ENCODE peak calls at places on chromosomes 4 and X, in four cellular contexts. W is tibial nerve, F is tibial artery, C is cardiac muscle cell. Y is an unnamed sample.
A peak's percentile ranks its signal among the peaks of the same experiment; 100 is the strongest.

GRCh38 chr4:94814237-94814636 is 56.5 kb downstream of the BMPR1B start:
- DNase-seq in W (no peak), F (no peak), C (no peak), Y (no peak)

GRCh38 chr4:2803624-2804448 is 11.0 kb downstream of the SH3BP2 start:
- DNase-seq in W (no peak), F (peak; percentile 54), C (no peak), Y (no peak)

GRCh38 chr4:11455201-11455835 is 26.6 kb upstream of the HS3ST1 start:
- DNase-seq in W (no peak), F (no peak), C (no peak), Y (no peak)

GRCh38 chrX:9948406-9948805 is 18.8 kb upstream of the CLDN34 start:
- DNase-seq in W (no peak), F (no peak), C (no peak), Y (no peak)

GRCh38 chrX:17744896-17745523 is 7.7 kb downstream of the SCML1 start:
- DNase-seq in W (no peak), F (no peak), C (peak; percentile 9), Y (no peak)

GRCh38 chr4:150573534-150573933 is 8.4 kb upstream of the MAB21L2 start:
- DNase-seq in W (no peak), F (no peak), C (peak; percentile 37), Y (no peak)

GRCh38 chr4:15479913-15480185 is 10.2 kb downstream of the CC2D2A start:
- DNase-seq in W (no peak), F (no peak), C (peak; percentile 51), Y (no peak)

GRCh38 chr4:13548984-13549546 is 4.8 kb upstream of the NKX3-2 start:
- DNase-seq in W (peak; percentile 79), F (peak; percentile 80), C (peak; percentile 87), Y (peak; percentile 67)

GRCh38 chrX:131778269-131779218 is 234.7 kb downstream of the OR13H1 start:
- DNase-seq in W (no peak), F (no peak), C (no peak), Y (no peak)

GRCh38 chr4:54359919-54360650 is 131.0 kb downstream of the PDGFRA start:
- DNase-seq in W (no peak), F (no peak), C (no peak), Y (no peak)

GRCh38 chr4:29970626-29971025 is 749.5 kb upstream of the PCDH7 start:
- DNase-seq in W (no peak), F (no peak), C (no peak), Y (no peak)

GRCh38 chrX:10795721-10796120 is 175.3 kb upstream of the MID1 start:
- DNase-seq in W (no peak), F (no peak), C (no peak), Y (no peak)

GRCh38 chr4:48367016-48367415 is 25.7 kb downstream of the SLAIN2 start:
- DNase-seq in W (no peak), F (no peak), C (no peak), Y (no peak)

GRCh38 chr4:13430834-13431568 is 53.1 kb downstream of the RAB28 start:
- DNase-seq in W (no peak), F (no peak), C (no peak), Y (no peak)

GRCh38 chr4:122762520-122762919 is 30.0 kb downstream of the BBS12 start:
- DNase-seq in W (no peak), F (no peak), C (no peak), Y (no peak)

GRCh38 chr4:111494471-111494870 is 650.8 kb upstream of the FAM241A start:
- DNase-seq in W (no peak), F (no peak), C (peak; percentile 58), Y (no peak)

GRCh38 chr4:15702941-15703403 is at the start of gene BST1:
- DNase-seq in W (peak; percentile 22), F (peak; percentile 71), C (peak; percentile 77), Y (peak; percentile 74)

GRCh38 chr4:168630445-168631187 is 133.8 kb downstream of the PALLD start:
- DNase-seq in W (no peak), F (no peak), C (peak; percentile 52), Y (no peak)

GRCh38 chr4:6031831-6032230 is 13.6 kb upstream of the C4orf50 start:
- DNase-seq in W (no peak), F (no peak), C (no peak), Y (no peak)

GRCh38 chr4:185534534-185534849 is 815 bp downstream of the PDLIM3 start:
- DNase-seq in W (no peak), F (no peak), C (no peak), Y (no peak)

GRCh38 chr4:53622739-53623151 is 31.5 kb upstream of the LNX1 start:
- DNase-seq in W (no peak), F (peak; percentile 35), C (peak; percentile 87), Y (no peak)

GRCh38 chr4:7089211-7089964 is 21.5 kb upstream of the GRPEL1 start:
- DNase-seq in W (no peak), F (no peak), C (no peak), Y (no peak)

GRCh38 chr4:54497947-54498346 is 159.8 kb upstream of the KIT start:
- DNase-seq in W (no peak), F (no peak), C (no peak), Y (no peak)

GRCh38 chr4:4323705-4324534 is 33.9 kb downstream of the ZBTB49 start:
- DNase-seq in W (no peak), F (no peak), C (peak; percentile 86), Y (no peak)

GRCh38 chrX:17860179-17860780 is 818 bp downstream of the RAI2 start:
- DNase-seq in W (no peak), F (no peak), C (no peak), Y (peak; percentile 27)

GRCh38 chr4:106529348-106530033 is 160.9 kb upstream of the GIMD1 start:
- DNase-seq in W (no peak), F (no peak), C (peak; percentile 9), Y (no peak)

GRCh38 chrX:1870421-1870820 is 255.6 kb downstream of the ASMT start:
- DNase-seq in W (no peak), F (no peak), C (no peak), Y (no peak)

GRCh38 chrX:145687707-145688106 is 129.9 kb upstream of the SLITRK2 start:
- DNase-seq in W (no peak), F (no peak), C (no peak), Y (no peak)

GRCh38 chrX:120499301-120500097 is 30.4 kb upstream of the LAMP2 start:
- DNase-seq in W (no peak), F (no peak), C (peak; percentile 74), Y (peak; percentile 11)

DNA sequence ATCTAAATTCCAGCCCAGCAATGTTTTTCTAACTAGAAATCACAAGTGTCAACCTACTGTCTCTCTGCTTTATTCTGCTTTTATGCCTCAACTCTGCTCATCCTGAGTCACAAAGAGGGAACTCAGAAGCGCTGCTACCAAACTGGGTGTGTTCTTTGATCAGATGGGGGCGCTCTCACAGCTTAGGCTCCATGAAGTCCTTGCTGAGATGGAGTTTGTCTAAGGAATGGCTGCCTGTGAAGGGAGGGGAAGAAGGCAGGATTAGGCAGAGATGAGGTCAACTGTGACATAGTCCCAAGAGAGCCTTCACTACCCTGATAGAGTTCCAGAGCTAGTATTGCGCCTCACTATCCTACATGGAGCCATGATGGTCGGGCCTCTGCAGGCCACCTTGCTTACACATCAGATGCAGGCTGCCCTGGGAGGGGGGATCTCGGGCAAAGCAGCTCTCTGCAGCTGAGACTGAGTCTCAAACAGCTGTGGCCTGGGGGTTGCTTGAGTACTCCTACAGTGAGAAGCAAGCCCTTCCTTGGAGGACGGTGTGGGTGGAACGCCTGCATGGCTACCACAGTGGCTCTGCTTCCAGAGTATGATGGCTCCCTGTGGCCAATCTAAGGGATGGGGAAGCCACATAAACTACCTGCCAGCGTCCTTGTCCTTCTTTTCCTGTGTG is 219.9 kb downstream of the CCNG2 start:
- DNase-seq in W (no peak), F (no peak), C (no peak), Y (no peak)
- TF ChIP-seq CTCF in W (no peak), F (no peak), C (no peak), Y (no peak)

GRCh38 chrX:12076046-12076445 is 62.2 kb upstream of the FRMPD4 start:
- DNase-seq in W (no peak), F (no peak), C (peak; percentile 51), Y (no peak)
- TF ChIP-seq CTCF in W (no peak), F (no peak), C (peak; percentile 40), Y (no peak)

GRCh38 chr4:136713140-136713539 is 819.2 kb downstream of the PCDH18 start:
- DNase-seq in W (no peak), F (no peak), C (peak; percentile 47), Y (no peak)
- TF ChIP-seq CTCF in W (no peak), F (no peak), C (peak; percentile 25), Y (peak; percentile 18)

GRCh38 chr4:114383721-114384120 is 214.9 kb upstream of the UGT8 start:
- DNase-seq in W (no peak), F (no peak), C (peak; percentile 66), Y (no peak)

GRCh38 chr4:114383055-114383454 is 215.6 kb upstream of the UGT8 start:
- DNase-seq in W (no peak), F (no peak), C (no peak), Y (no peak)

GRCh38 chr4:114373508-114373907 is 225.1 kb upstream of the UGT8 start:
- DNase-seq in W (no peak), F (no peak), C (no peak), Y (no peak)

GRCh38 chr4:114378306-114378903 is 220.2 kb upstream of the UGT8 start:
- DNase-seq in W (no peak), F (no peak), C (peak; percentile 51), Y (no peak)
- TF ChIP-seq CTCF in W (no peak), F (no peak), C (peak; percentile 49), Y (no peak)